ENCODE peak calls at places on chromosomes 4 and X, in five cellular contexts. M, P, R, G and D are unnamed samples. For H3K4me1, the result is how much of the 10 kb centered on the place peaks cover.

GRCh38 chr4:145937990-145938611 is 522 bp downstream of the ZNF827 start:
- DNase-seq in M (no peak), P (peak), R (peak), G (peak), D (peak)

GRCh38 chr4:77473509-77473908 is 132.1 kb upstream of the CXCL13 start:
- DNase-seq in M (no peak), P (no peak), R (peak), G (peak), D (no peak)

GRCh38 chrX:73979551-73980131 is 324.3 kb upstream of the ZCCHC13 start:
- DNase-seq in M (no peak), P (no peak), R (no peak), G (no peak), D (no peak)

GRCh38 chrX:73922856-73923429 is 359.9 kb downstream of the CHIC1 start:
- DNase-seq in M (no peak), P (no peak), R (no peak), G (no peak), D (no peak)

GRCh38 chrX:111035991-111036390 is 60.0 kb upstream of the PAK3 start:
- DNase-seq in M (no peak), P (no peak), R (no peak), G (no peak), D (no peak)

GRCh38 chrX:40152173-40152705 is 54.5 kb upstream of the BCOR start:
- DNase-seq in M (no peak), P (peak), R (no peak), G (no peak), D (no peak)

GRCh38 chr4:111650553-111651183 is 494.6 kb upstream of the FAM241A start:
- DNase-seq in M (no peak), P (no peak), R (no peak), G (no peak), D (no peak)

GRCh38 chr4:122481766-122482405 is 25.4 kb upstream of the IL2 start:
- DNase-seq in M (no peak), P (no peak), R (peak), G (no peak), D (no peak)

GRCh38 chr4:38804654-38805295 is at the start of gene TLR1:
- DNase-seq in M (no peak), P (no peak), R (peak), G (peak), D (no peak)

GRCh38 chr4:34176609-34177008 is 2067.7 kb downstream of the ARAP2 start:
- DNase-seq in M (no peak), P (no peak), R (no peak), G (no peak), D (no peak)

GRCh38 chr4:84166486-84166885 is 332.6 kb downstream of the NKX6-1 start:
- DNase-seq in M (no peak), P (no peak), R (no peak), G (no peak), D (no peak)

DNA sequence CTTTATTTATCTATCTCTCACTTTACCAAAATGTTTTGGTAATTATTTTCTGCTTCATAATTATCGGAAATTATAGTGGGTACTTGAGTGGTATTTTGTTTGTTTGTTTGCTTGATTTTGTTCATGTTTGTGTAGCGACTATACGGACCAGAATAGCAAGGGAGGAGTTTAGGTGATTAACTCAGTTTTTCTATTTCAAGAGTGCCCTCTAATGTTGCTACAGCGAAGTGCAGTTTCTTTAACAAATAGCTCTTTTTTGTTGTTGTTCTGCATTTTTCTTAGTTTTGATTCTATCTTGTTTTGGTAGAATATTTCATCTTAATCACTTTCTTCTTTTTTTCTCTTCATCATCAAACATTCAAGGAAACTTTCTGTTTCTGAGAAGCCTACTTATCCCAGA is 40.8 kb upstream of the QRFPR start:
- DNase-seq in M (no peak), P (no peak), R (no peak), G (peak), D (peak)
- TF ChIP-seq CTCF in M (no peak), P (peak), R (peak), G (peak), D (peak)

GRCh38 chrX:45309801-45310200 is 109.1 kb upstream of the DIPK2B start:
- DNase-seq in M (no peak), P (no peak), R (no peak), G (no peak), D (no peak)
- H3K4me1 ChIP-seq in M (under half), P (under half), R (under half), G (under half), D (under half)

GRCh38 chrX:69032601-69033000 is 132.7 kb downstream of the PJA1 start:
- DNase-seq in M (no peak), P (no peak), R (peak), G (no peak), D (peak)

GRCh38 chrX:69031971-69032391 is 133.3 kb downstream of the PJA1 start:
- DNase-seq in M (no peak), P (no peak), R (no peak), G (peak), D (peak)

GRCh38 chrX:69028761-69029120 is 136.5 kb downstream of the PJA1 start:
- DNase-seq in M (no peak), P (no peak), R (no peak), G (no peak), D (peak)

GRCh38 chrX:69029696-69030245 is 135.5 kb downstream of the PJA1 start:
- DNase-seq in M (no peak), P (no peak), R (no peak), G (no peak), D (no peak)

DNA sequence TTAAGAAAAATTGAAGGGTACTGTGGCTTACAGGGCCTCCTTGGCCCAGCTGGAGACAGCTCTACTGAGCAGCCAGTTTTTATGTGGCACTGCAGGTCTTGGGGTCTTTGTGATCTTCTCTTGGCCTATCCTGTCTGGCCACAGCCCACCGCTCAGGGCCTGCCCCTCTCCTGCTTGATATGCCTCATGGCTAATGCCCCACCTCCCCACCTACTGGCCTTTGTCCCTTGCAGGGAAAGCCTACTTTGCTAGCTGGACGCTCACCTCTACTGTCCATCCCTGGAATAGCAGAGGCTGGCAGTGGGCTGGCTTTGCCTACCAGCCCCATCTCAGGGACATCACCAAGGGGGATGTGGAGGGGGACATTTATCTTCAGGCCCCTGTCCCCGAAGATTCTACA is 134.1 kb downstream of the PJA1 start:
- DNase-seq in M (no peak), P (no peak), R (no peak), G (no peak), D (no peak)
- TF ChIP-seq CTCF in M (no peak), P (no peak), R (peak), G (peak), D (peak)

GRCh38 chrX:72046447-72046846 is 85.3 kb downstream of the RTL5 start:
- DNase-seq in M (no peak), P (no peak), R (no peak), G (no peak), D (peak)

GRCh38 chrX:72042860-72043248 is 88.9 kb downstream of the RTL5 start:
- DNase-seq in M (no peak), P (peak), R (no peak), G (no peak), D (no peak)

GRCh38 chrX:72045552-72046277 is 86.0 kb downstream of the RTL5 start:
- DNase-seq in M (no peak), P (no peak), R (no peak), G (no peak), D (peak)

GRCh38 chrX:72041901-72042859 is 89.5 kb downstream of the RTL5 start:
- DNase-seq in M (no peak), P (no peak), R (no peak), G (peak), D (no peak)

GRCh38 chrX:72045141-72045540 is 86.6 kb downstream of the RTL5 start:
- DNase-seq in M (no peak), P (no peak), R (no peak), G (no peak), D (peak)
- H3K4me1 ChIP-seq in M (under half), P (under half), R (under half), G (under half), D (under half)

GRCh38 chr4:152451496-152451895 is 84.4 kb downstream of the FBXW7 start:
- DNase-seq in M (no peak), P (no peak), R (no peak), G (no peak), D (no peak)
- TF ChIP-seq CTCF in M (no peak), P (no peak), R (no peak), G (no peak), D (no peak)

GRCh38 chr4:140094701-140095420 is 59.1 kb downstream of the MAML3 start:
- DNase-seq in M (peak), P (no peak), R (peak), G (no peak), D (no peak)
- H3K4me1 ChIP-seq in M (half or more), P (half or more), R (half or more), G (half or more), D (under half)

GRCh38 chr4:3747582-3747906 is 18.6 kb upstream of the ADRA2C start:
- DNase-seq in M (no peak), P (no peak), R (no peak), G (peak), D (no peak)
- TF ChIP-seq CTCF in M (no peak), P (peak), R (peak), G (peak), D (no peak)

DNA sequence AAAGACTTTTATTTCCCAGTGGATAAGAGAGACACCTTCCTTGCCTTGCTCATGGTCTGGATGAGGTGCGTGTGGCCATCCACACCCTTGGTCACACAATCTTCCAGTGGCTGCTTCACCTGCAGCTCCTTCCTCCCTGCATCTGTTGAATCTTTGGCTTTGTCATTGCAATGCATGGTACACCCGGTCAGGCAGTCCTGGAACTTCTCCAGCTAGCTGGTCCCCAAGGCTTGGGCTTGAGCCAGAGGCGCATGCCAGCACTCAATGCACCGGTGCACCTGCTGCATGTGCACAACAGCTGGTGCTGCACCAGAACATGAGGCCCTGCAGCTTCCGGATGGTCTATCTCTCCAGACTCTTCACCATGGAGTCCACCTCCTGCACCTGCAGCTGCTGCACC is 31.7 kb downstream of the SCML1 start:
- DNase-seq in M (no peak), P (no peak), R (no peak), G (no peak), D (no peak)
- H3K4me1 ChIP-seq in M (under half), P (under half), R (under half), G (under half), D (under half)

DNA sequence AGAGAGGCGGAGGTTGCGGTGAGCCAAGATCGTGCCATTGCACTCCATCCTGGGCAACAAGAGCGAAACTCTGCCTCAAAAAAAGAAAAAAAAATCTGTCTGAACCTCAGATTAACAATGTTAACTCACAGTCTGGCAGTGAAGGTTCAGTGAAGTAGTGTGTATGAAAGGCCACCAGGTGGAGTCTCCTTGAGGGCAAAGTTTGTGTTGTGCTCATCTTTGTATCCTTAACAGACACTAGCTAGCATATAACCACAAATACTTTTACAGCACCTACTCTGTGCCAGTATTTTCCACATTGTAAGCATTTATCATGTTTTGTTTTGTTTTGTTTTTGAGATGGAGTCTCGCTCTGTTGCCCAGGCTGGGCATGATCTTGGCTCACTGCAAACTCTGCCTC is 46.0 kb upstream of the MGST2 start:
- DNase-seq in M (no peak), P (peak), R (peak), G (peak), D (no peak)
- TF ChIP-seq CTCF in M (no peak), P (peak), R (peak), G (peak), D (peak)